ENCODE peak calls at places on chromosomes 16 and 17, in seven cellular contexts. S is neural progenitor cell, Z is mammary epithelial cell, F is H9, W is neuronal stem cell, P is GM23248, M is fibroblast of lung. G is an unnamed sample.

GRCh38 chr16:53207810-53208752 is 153.3 kb downstream of the CHD9 start:
- DNase-seq in F (peak; percentile 67), M (peak; percentile 92), W (peak; percentile 80), S (peak; percentile 86), Z (peak; percentile 82), P (peak; percentile 89), G (peak; percentile 94)

GRCh38 chr16:19085679-19086200 is 18.3 kb downstream of the COQ7 start:
- DNase-seq in Z (no peak), P (peak; percentile 23), F (no peak), S (no peak), W (no peak), M (peak; percentile 38), G (peak; percentile 39)

GRCh38 chr17:71084219-71084618 is 914.9 kb downstream of the KCNJ2 start:
- DNase-seq in Z (peak; percentile 35), P (peak; percentile 35), F (peak; percentile 78), M (peak; percentile 42), W (peak; percentile 30), S (peak; percentile 71), G (peak; percentile 63)

GRCh38 chr16:67979955-67980678 is at the start of gene DPEP3:
- DNase-seq in M (no peak), F (peak; percentile 82), P (no peak), W (no peak), S (no peak), Z (no peak), G (no peak)

GRCh38 chr17:41103896-41104295 is 1.3 kb upstream of the KRTAP4-9 start:
- DNase-seq in P (peak; percentile 24), W (no peak), Z (no peak), F (no peak), M (no peak), S (no peak), G (no peak)

GRCh38 chr17:15298176-15298575 is 33.0 kb upstream of the PMP22 start:
- DNase-seq in P (peak; percentile 74), S (no peak), F (no peak), W (no peak), Z (peak; percentile 12), M (peak; percentile 12), G (no peak)

GRCh38 chr17:38885044-38885727 is 15.3 kb downstream of the LASP1 start:
- DNase-seq in F (peak; percentile 31), S (peak; percentile 5), P (peak; percentile 3), Z (no peak), W (no peak), M (no peak), G (no peak)

GRCh38 chr16:27318399-27319256 is 4.9 kb downstream of the IL4R start:
- DNase-seq in F (no peak), S (no peak), Z (peak; percentile 96), W (no peak), M (peak; percentile 60), P (no peak), G (peak; percentile 73)

GRCh38 chr17:77394540-77395295 is 253.9 kb downstream of the SEC14L1 start:
- DNase-seq in M (no peak), Z (peak; percentile 70), W (no peak), F (no peak), S (peak; percentile 70), P (no peak), G (no peak)

GRCh38 chr17:40460585-40460975 is 17.3 kb downstream of the IGFBP4 start:
- DNase-seq in P (no peak), M (peak; percentile 28), F (no peak), W (no peak), S (no peak), Z (no peak), G (no peak)

GRCh38 chr16:47018223-47018891 is 44.9 kb upstream of the DNAJA2 start:
- DNase-seq in Z (peak; percentile 56), S (peak; percentile 73), M (no peak), F (peak; percentile 62), P (peak; percentile 45), W (peak; percentile 35), G (peak; percentile 89)

GRCh38 chr17:83068641-83069570 is 10.5 kb upstream of the METRNL start:
- DNase-seq in S (no peak), Z (no peak), M (no peak), F (no peak), W (no peak), P (no peak), G (no peak)

GRCh38 chr17:30472238-30472890 is 4.8 kb upstream of the GOSR1 start:
- DNase-seq in M (no peak), Z (peak; percentile 60), F (no peak), P (no peak), S (no peak), W (no peak), G (no peak)

GRCh38 chr16:69324013-69324531 is 6.3 kb downstream of the PDF start:
- DNase-seq in S (no peak), P (no peak), W (no peak), F (no peak), Z (no peak), M (no peak), G (no peak)

GRCh38 chr16:78535098-78535497 is 435.6 kb downstream of the WWOX start:
- DNase-seq in S (no peak), P (no peak), F (no peak), M (no peak), W (no peak), Z (no peak), G (no peak)

GRCh38 chr17:22703786-22704441 is 1011.6 kb downstream of the KCNJ18 start:
- DNase-seq in P (no peak), S (no peak), M (no peak), W (no peak), Z (no peak), F (no peak), G (no peak)

GRCh38 chr17:22703204-22703603 is 1010.9 kb downstream of the KCNJ18 start:
- DNase-seq in F (no peak), S (no peak), P (no peak), W (no peak), M (no peak), Z (no peak), G (peak; percentile 72)

GRCh38 chr17:22704674-22705073 is 1012.4 kb downstream of the KCNJ18 start:
- DNase-seq in M (no peak), P (peak; percentile 4), W (no peak), Z (no peak), S (no peak), F (no peak), G (peak; percentile 47)

DNA sequence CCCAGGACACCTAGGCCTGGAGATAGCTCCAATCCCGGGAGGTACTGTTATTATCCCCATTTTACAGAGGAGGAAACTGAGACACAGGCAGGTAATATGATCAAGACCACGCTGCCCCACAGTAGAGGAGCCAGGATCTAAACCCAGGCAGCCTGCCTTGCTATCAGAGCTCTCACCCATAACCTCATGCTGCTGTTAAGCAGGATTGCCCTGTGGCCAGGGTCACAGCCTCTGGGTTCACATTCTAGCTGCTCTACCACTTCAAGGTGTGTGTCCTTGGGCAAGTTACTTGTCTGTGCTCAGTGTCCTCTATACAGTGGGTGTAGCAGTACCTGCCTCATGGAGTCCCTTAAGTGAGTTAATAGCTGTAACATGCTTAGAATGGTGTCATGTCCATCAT is 1015.3 kb downstream of the KCNJ18 start:
- DNase-seq in S (no peak), M (no peak), W (no peak), Z (no peak), F (no peak), P (no peak), G (no peak)
- H3K9me3 ChIP-seq in S (peaks cover 6% of the 10 kb centered on the region), M (no peaks in the 10 kb centered on the region), W (no peaks in the 10 kb centered on the region), Z (peaks cover 48% of the 10 kb centered on the region), F (peaks cover 95% of the 10 kb centered on the region), P (no peaks in the 10 kb centered on the region), G (no peaks in the 10 kb centered on the region)

DNA sequence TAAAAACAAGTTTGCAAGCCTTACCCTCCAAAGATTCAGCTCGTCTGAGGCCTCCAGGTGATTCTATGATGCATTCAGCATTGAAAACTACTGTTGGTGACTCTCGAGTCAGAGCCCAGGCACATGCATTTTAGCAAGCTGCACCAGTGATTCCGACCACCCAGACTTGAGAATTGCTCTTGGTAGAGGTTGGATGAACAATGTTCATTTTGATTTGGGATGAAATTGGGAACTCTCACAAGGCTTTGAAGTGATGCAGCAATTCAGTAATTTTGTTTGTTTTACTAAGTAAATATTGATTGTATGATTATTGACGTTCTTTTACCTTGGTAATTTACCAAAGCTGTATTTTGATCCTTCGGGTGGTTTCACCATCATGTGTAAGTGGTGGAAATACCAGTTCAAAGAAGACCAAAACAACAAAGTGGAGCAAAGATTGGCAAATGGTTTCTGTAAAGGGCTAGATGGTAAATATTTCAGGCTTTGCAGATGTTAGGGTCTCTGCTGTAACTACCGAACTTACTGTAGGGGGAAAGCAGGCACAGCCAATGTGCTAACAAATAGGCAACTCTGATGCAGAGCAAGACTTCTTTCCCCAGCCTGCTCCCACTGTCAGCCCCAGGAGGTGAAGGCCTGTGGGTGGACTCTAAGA is 11.8 kb downstream of the ALDH3A2 start:
- DNase-seq in P (no peak), S (no peak), M (no peak), W (no peak), F (no peak), Z (no peak), G (no peak)
- H3K9ac ChIP-seq in P (no peak overlapping the region), S (no peak overlapping the region), M (no peak overlapping the region), W (no peak overlapping the region), F (no peak overlapping the region), Z (no peak overlapping the region), G (no peak overlapping the region)

GRCh38 chr16:88288303-88288702 is 94.5 kb upstream of the ZNF469 start:
- DNase-seq in P (no peak), Z (no peak), S (no peak), W (no peak), F (no peak), M (no peak), G (no peak)

GRCh38 chr16:88285514-88285822 is 97.3 kb upstream of the ZNF469 start:
- DNase-seq in W (no peak), P (no peak), F (no peak), Z (no peak), S (no peak), M (no peak), G (no peak)

GRCh38 chr16:88286301-88286923 is 96.3 kb upstream of the ZNF469 start:
- DNase-seq in P (no peak), S (no peak), W (no peak), M (no peak), Z (no peak), F (no peak), G (no peak)

GRCh38 chr16:88289001-88289400 is 93.8 kb upstream of the ZNF469 start:
- DNase-seq in W (no peak), S (no peak), F (no peak), M (no peak), Z (no peak), P (no peak), G (no peak)

GRCh38 chr16:88287219-88287618 is 95.5 kb upstream of the ZNF469 start:
- DNase-seq in W (no peak), F (no peak), S (no peak), M (peak; percentile 19), P (no peak), Z (no peak), G (peak; percentile 53)
- H3K9me3 ChIP-seq in W (peaks cover 10% of the 10 kb centered on the region), F (peaks cover 34% of the 10 kb centered on the region), S (peaks cover 4% of the 10 kb centered on the region), M (no peaks in the 10 kb centered on the region), P (no peaks in the 10 kb centered on the region), Z (peaks cover 11% of the 10 kb centered on the region), G (peaks cover 31% of the 10 kb centered on the region)

DNA sequence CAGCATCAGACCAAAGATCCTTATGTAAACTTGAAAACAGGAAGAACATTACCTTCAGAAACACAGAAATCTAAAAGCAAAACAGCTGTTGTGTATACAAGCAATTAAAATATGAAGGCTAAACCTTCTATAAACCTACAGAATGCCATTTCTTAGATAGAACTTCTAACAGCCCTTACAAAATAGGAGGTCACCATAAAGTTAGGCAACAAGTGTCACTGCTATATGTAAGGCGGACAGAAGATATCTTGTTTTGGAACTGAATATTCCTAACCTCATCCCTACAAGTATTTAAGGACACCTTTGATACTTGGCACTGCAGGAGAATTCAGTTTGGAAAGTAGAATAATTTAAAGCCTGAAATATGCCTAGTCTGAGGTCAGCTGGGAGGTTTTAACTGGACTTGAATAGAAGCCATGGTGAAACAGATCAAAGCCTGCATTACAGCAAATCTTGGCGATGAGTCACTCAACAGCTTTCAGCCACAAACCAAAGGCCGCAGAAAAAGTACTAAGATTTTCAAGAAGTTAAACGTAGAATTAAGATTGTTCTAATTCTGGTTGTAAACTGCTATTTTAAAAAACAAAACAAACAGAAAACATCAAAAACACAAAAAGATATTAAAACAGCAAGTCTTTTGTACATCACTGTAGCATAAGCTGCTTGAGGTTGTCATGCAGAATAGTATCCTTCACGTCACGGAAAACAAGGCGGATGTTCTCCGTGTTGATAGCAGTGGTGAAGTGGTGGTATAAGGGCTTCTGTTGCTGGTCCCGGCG is 42.7 kb downstream of the GNA13 start:
- DNase-seq in P (peak; percentile 94), M (peak; percentile 93), Z (peak; percentile 84), S (no peak), F (no peak), W (no peak), G (no peak)
- H3K9ac ChIP-seq in P (no peak overlapping the region), M (no peak overlapping the region), Z (no peak overlapping the region), S (no peak overlapping the region), F (no peak overlapping the region), W (no peak overlapping the region), G (no peak overlapping the region)

G was measured in Karpas-422.